ENCODE peak calls at places on chromosome 2, in ten cellular contexts. One of them, this sample, is unnamed.

GRCh38 chr2:86062043-86062442 is 43.6 kb downstream of the POLR1A start:
- DNase-seq in HepG2: peak; percentile 31
- DNase-seq in transverse colon: no peak
- DNase-seq in prostate gland: no peak
- DNase-seq in stomach: no peak
- DNase-seq in endothelial cell of umbilical vein: peak; percentile 80
- DNase-seq in SK-N-MC: no peak
- DNase-seq in esophagus muscularis mucosa: no peak
- DNase-seq in GM12891: no peak
- DNase-seq in K562: no peak
- DNase-seq in this sample: no peak

GRCh38 chr2:201432038-201432437 is 19.2 kb downstream of the TRAK2 start:
- DNase-seq in HepG2: peak; percentile 32
- DNase-seq in transverse colon: no peak
- DNase-seq in prostate gland: no peak
- DNase-seq in stomach: no peak
- DNase-seq in endothelial cell of umbilical vein: peak; percentile 74
- DNase-seq in SK-N-MC: no peak
- DNase-seq in esophagus muscularis mucosa: no peak
- DNase-seq in GM12891: no peak
- DNase-seq in K562: no peak
- DNase-seq in this sample: no peak

GRCh38 chr2:239593965-239594771 is 193.3 kb upstream of the HDAC4 start:
- DNase-seq in HepG2: no peak
- DNase-seq in transverse colon: no peak
- DNase-seq in prostate gland: no peak
- DNase-seq in stomach: peak; percentile 17
- DNase-seq in endothelial cell of umbilical vein: no peak
- DNase-seq in SK-N-MC: no peak
- DNase-seq in esophagus muscularis mucosa: no peak
- DNase-seq in GM12891: no peak
- DNase-seq in K562: no peak
- DNase-seq in this sample: no peak

GRCh38 chr2:237546040-237546875 is 20.1 kb upstream of the PRLH start:
- DNase-seq in HepG2: no peak
- DNase-seq in transverse colon: no peak
- DNase-seq in prostate gland: no peak
- DNase-seq in stomach: no peak
- DNase-seq in endothelial cell of umbilical vein: no peak
- DNase-seq in SK-N-MC: no peak
- DNase-seq in esophagus muscularis mucosa: no peak
- DNase-seq in GM12891: no peak
- DNase-seq in K562: no peak
- DNase-seq in this sample: no peak

GRCh38 chr2:26529406-26530070 is 51.6 kb upstream of the OTOF start:
- DNase-seq in HepG2: no peak
- DNase-seq in transverse colon: no peak
- DNase-seq in prostate gland: no peak
- DNase-seq in stomach: no peak
- DNase-seq in endothelial cell of umbilical vein: no peak
- DNase-seq in SK-N-MC: no peak
- DNase-seq in esophagus muscularis mucosa: no peak
- DNase-seq in GM12891: no peak
- DNase-seq in K562: no peak
- DNase-seq in this sample: no peak

GRCh38 chr2:225865468-225865867 is 466.0 kb downstream of the NYAP2 start:
- DNase-seq in HepG2: no peak
- DNase-seq in transverse colon: no peak
- DNase-seq in prostate gland: no peak
- DNase-seq in stomach: no peak
- DNase-seq in endothelial cell of umbilical vein: no peak
- DNase-seq in SK-N-MC: no peak
- DNase-seq in esophagus muscularis mucosa: no peak
- DNase-seq in GM12891: no peak
- DNase-seq in K562: no peak
- DNase-seq in this sample: no peak

GRCh38 chr2:117930775-117931174 is 83.1 kb downstream of the CCDC93 start:
- DNase-seq in HepG2: no peak
- DNase-seq in transverse colon: no peak
- DNase-seq in prostate gland: no peak
- DNase-seq in stomach: no peak
- DNase-seq in endothelial cell of umbilical vein: no peak
- DNase-seq in SK-N-MC: no peak
- DNase-seq in esophagus muscularis mucosa: no peak
- DNase-seq in GM12891: no peak
- DNase-seq in K562: no peak
- DNase-seq in this sample: no peak

GRCh38 chr2:203873461-203873860 is 5.9 kb downstream of the CTLA4 start:
- DNase-seq in HepG2: no peak
- DNase-seq in transverse colon: no peak
- DNase-seq in prostate gland: no peak
- DNase-seq in stomach: no peak
- DNase-seq in endothelial cell of umbilical vein: no peak
- DNase-seq in SK-N-MC: no peak
- DNase-seq in esophagus muscularis mucosa: peak; percentile 31
- DNase-seq in GM12891: no peak
- DNase-seq in K562: no peak
- DNase-seq in this sample: no peak

DNA sequence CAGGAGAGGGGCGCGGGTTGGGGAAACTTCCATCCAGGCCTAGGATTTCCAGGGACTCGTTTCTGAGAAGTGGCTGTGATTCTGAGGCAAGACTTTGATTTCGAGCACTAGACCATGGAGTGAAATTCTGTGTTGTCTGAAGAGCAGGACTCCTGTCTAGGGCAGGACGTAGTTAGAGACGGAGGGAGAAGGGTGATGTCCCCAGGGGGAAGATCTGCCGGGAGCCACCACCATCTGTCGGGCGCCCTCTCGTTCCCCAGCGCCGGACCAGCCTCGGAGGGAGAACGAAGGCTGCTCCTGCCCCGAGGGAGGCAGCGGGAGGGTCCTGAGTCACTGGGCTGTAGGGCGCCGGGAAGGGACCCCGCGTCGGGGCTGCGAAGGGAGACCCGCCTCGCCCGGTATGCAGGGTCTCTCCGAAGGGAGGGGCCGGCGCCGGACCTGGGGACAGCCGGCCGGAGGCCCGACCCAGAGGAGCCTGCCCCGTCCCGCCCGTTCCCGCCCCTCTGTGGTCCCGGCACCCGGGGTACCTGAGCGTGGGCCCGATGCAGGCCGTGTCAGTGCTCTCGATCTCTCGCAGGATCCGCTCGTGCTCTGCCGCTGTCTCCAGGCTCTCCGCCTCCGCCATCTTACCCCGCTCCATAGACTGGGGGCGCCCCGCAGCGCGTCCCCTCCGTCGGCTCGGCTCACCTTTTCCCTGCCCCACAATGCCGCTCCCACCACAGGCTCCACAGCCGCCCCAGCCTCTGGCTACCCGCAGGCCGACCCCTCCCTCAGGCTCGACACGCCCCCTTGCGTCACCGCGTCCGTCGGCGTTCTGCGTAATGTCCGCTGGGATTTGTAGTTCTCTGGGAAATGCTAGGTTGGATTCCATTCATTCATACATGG is at the start of gene EXOC6B:
- DNase-seq in HepG2: peak; percentile 91
- DNase-seq in transverse colon: peak; percentile 95
- DNase-seq in prostate gland: peak; percentile 90
- DNase-seq in stomach: peak; percentile 94
- DNase-seq in endothelial cell of umbilical vein: peak; percentile 95
- DNase-seq in SK-N-MC: peak; percentile 39
- DNase-seq in esophagus muscularis mucosa: peak; percentile 97
- DNase-seq in GM12891: peak; percentile 62
- DNase-seq in K562: peak; percentile 87
- DNase-seq in this sample: peak; percentile 93
- TF ChIP-seq POLR2AphosphoS5 in HepG2: peak; percentile 89
- TF ChIP-seq POLR2AphosphoS5 in transverse colon: peak; percentile 94
- TF ChIP-seq POLR2AphosphoS5 in prostate gland: peak; percentile 94
- TF ChIP-seq POLR2AphosphoS5 in stomach: peak; percentile 53
- TF ChIP-seq POLR2AphosphoS5 in endothelial cell of umbilical vein: no peak
- TF ChIP-seq POLR2AphosphoS5 in SK-N-MC: peak; percentile 87
- TF ChIP-seq POLR2AphosphoS5 in esophagus muscularis mucosa: peak; percentile 92
- TF ChIP-seq POLR2AphosphoS5 in GM12891: no peak
- TF ChIP-seq POLR2AphosphoS5 in K562: no peak
- TF ChIP-seq POLR2AphosphoS5 in this sample: peak; percentile 77

DNA sequence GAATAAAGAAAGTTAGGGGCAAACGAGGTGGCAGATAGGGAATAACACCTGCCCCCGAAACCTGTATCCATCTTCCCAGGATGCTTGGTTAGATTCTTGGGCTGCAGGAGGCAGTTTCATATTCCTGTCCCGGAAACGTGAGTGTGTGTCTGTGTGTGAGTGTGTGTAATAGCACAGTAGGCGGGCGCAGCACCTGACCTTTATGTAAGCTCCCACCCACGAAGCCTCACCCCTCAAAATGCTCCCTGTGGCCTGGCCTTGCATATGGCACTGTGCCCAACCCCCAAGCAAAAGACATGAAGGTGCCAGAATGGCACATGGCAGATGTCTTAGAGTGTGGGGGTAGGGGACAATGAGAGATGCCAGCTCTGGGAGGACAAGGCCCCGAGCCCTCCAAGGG is 48.9 kb downstream of the EFR3B start:
- DNase-seq in HepG2: no peak
- DNase-seq in transverse colon: no peak
- DNase-seq in prostate gland: no peak
- DNase-seq in stomach: no peak
- DNase-seq in endothelial cell of umbilical vein: no peak
- DNase-seq in SK-N-MC: no peak
- DNase-seq in esophagus muscularis mucosa: no peak
- DNase-seq in GM12891: no peak
- DNase-seq in K562: no peak
- DNase-seq in this sample: peak; percentile 62
- TF ChIP-seq POLR2AphosphoS5 in HepG2: no peak
- TF ChIP-seq POLR2AphosphoS5 in transverse colon: no peak
- TF ChIP-seq POLR2AphosphoS5 in prostate gland: no peak
- TF ChIP-seq POLR2AphosphoS5 in stomach: no peak
- TF ChIP-seq POLR2AphosphoS5 in endothelial cell of umbilical vein: no peak
- TF ChIP-seq POLR2AphosphoS5 in SK-N-MC: no peak
- TF ChIP-seq POLR2AphosphoS5 in esophagus muscularis mucosa: no peak
- TF ChIP-seq POLR2AphosphoS5 in GM12891: no peak
- TF ChIP-seq POLR2AphosphoS5 in K562: no peak
- TF ChIP-seq POLR2AphosphoS5 in this sample: no peak

DNA sequence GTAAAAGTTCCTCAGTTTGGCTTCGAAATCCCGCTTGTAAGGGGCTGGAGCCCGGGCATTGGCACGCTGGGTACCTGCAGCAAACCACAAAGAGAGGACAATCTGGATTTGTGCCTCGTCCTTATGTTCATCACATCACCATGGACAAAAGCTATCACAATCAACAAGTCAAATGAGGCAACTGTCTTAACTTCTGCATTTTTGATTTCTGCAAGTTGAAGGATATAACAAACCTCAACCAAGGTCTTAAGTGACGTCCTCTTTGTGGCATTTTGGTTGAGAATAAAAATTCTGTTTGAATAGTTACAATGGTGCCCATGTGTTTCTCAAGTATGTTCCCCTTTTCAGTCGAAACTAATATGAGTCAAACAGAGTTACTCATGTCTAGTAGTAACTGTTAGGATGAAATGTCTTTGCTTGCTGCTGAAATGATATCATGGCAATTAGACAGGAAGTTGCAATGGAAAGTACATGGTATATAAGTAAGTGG is 70.8 kb upstream of the STK17B start:
- DNase-seq in HepG2: no peak
- DNase-seq in transverse colon: no peak
- DNase-seq in prostate gland: no peak
- DNase-seq in stomach: no peak
- DNase-seq in endothelial cell of umbilical vein: no peak
- DNase-seq in SK-N-MC: no peak
- DNase-seq in esophagus muscularis mucosa: no peak
- DNase-seq in GM12891: no peak
- DNase-seq in K562: no peak
- DNase-seq in this sample: no peak
- TF ChIP-seq POLR2AphosphoS5 in HepG2: no peak
- TF ChIP-seq POLR2AphosphoS5 in transverse colon: peak; percentile 15
- TF ChIP-seq POLR2AphosphoS5 in prostate gland: no peak
- TF ChIP-seq POLR2AphosphoS5 in stomach: no peak
- TF ChIP-seq POLR2AphosphoS5 in endothelial cell of umbilical vein: no peak
- TF ChIP-seq POLR2AphosphoS5 in SK-N-MC: no peak
- TF ChIP-seq POLR2AphosphoS5 in esophagus muscularis mucosa: no peak
- TF ChIP-seq POLR2AphosphoS5 in GM12891: no peak
- TF ChIP-seq POLR2AphosphoS5 in K562: no peak
- TF ChIP-seq POLR2AphosphoS5 in this sample: no peak

DNA sequence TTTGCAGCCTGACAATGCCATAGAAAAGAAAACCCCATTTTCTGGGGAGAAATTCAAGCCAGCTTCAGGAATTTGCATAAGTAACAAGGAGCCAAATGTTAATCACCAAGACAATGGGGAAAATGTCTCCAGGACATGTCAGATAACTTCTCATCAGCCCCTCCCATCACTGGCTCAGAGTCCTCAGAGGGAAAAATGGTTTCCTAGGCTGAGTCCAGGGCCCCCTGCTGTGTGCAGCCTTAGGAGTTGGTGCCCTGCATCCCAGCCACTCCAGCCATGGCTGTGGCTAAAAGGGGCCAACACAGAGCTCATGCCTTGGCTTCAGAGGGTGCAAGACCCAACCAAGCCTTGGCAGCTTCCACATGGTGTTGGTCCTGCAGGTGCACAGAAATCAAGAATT is 63.7 kb upstream of the FANCL start:
- DNase-seq in HepG2: no peak
- DNase-seq in transverse colon: no peak
- DNase-seq in prostate gland: no peak
- DNase-seq in stomach: no peak
- DNase-seq in endothelial cell of umbilical vein: no peak
- DNase-seq in SK-N-MC: no peak
- DNase-seq in esophagus muscularis mucosa: no peak
- DNase-seq in GM12891: no peak
- DNase-seq in K562: no peak
- DNase-seq in this sample: no peak
- TF ChIP-seq POLR2AphosphoS5 in HepG2: no peak
- TF ChIP-seq POLR2AphosphoS5 in transverse colon: no peak
- TF ChIP-seq POLR2AphosphoS5 in prostate gland: no peak
- TF ChIP-seq POLR2AphosphoS5 in stomach: no peak
- TF ChIP-seq POLR2AphosphoS5 in endothelial cell of umbilical vein: no peak
- TF ChIP-seq POLR2AphosphoS5 in SK-N-MC: no peak
- TF ChIP-seq POLR2AphosphoS5 in esophagus muscularis mucosa: no peak
- TF ChIP-seq POLR2AphosphoS5 in GM12891: no peak
- TF ChIP-seq POLR2AphosphoS5 in K562: no peak
- TF ChIP-seq POLR2AphosphoS5 in this sample: no peak